ENCODE peak calls at places on chromosomes 5 and 9, in four cellular contexts. G is GM12891, Z is GM12878, Q is K562. T is an unnamed sample.
A peak's percentile ranks its signal among the peaks of the same experiment; 100 is the strongest.

GRCh38 chr9:34589656-34590375 is at the start of gene CNTFR:
- DNase-seq in G (no peak), Z (no peak), Q (peak; percentile 32), T (no peak)

GRCh38 chr5:90134892-90135291 is 274.7 kb downstream of the CETN3 start:
- DNase-seq in G (no peak), Z (no peak), Q (no peak), T (no peak)

GRCh38 chr5:168947212-168947868 is 353.6 kb downstream of the SLIT3 start:
- DNase-seq in G (peak; percentile 51), Z (no peak), Q (peak; percentile 57), T (no peak)

GRCh38 chr9:132077881-132078280 is 1.8 kb downstream of the MED27 start:
- DNase-seq in G (no peak), Z (no peak), Q (no peak), T (no peak)

GRCh38 chr5:11504794-11505193 is 399.5 kb downstream of the CTNND2 start:
- DNase-seq in G (no peak), Z (no peak), Q (no peak), T (no peak)

GRCh38 chr5:23820764-23821471 is 313.5 kb downstream of the PRDM9 start:
- DNase-seq in G (no peak), Z (no peak), Q (peak; percentile 7), T (no peak)

GRCh38 chr9:95381243-95381642 is 63.7 kb upstream of the FANCC start:
- DNase-seq in G (no peak), Z (peak; percentile 11), Q (peak; percentile 47), T (no peak)

GRCh38 chr5:116480894-116481510 is 93.6 kb downstream of the SEMA6A start:
- DNase-seq in G (no peak), Z (no peak), Q (no peak), T (no peak)

GRCh38 chr9:135536166-135536565 is 9.8 kb upstream of the OBP2A start:
- DNase-seq in G (no peak), Z (no peak), Q (no peak), T (no peak)

GRCh38 chr5:95113489-95113888 is 171.4 kb downstream of the MCTP1 start:
- DNase-seq in G (no peak), Z (no peak), Q (no peak), T (peak; percentile 1)

GRCh38 chr5:111134080-111134479 is 41.9 kb downstream of the WDR36 start:
- DNase-seq in G (no peak), Z (no peak), Q (no peak), T (no peak)

GRCh38 chr5:10702040-10702629 is 58.9 kb downstream of the DAP start:
- DNase-seq in G (no peak), Z (no peak), Q (peak; percentile 73), T (no peak)

GRCh38 chr5:30103056-30104020 is 1090.1 kb upstream of the CDH6 start:
- DNase-seq in G (no peak), Z (no peak), Q (no peak), T (no peak)

GRCh38 chr5:96857454-96857853 is 18.8 kb upstream of the ERAP2 start:
- DNase-seq in G (no peak), Z (no peak), Q (no peak), T (no peak)

GRCh38 chr5:55591671-55592070 is 56.9 kb upstream of the PLPP1 start:
- DNase-seq in G (no peak), Z (no peak), Q (no peak), T (no peak)

GRCh38 chr5:157167219-157167621 is 1.2 kb upstream of the GARIN3 start:
- DNase-seq in G (no peak), Z (peak; percentile 16), Q (no peak), T (no peak)

GRCh38 chr5:151036556-151036955 is 16.2 kb downstream of the GPX3 start:
- DNase-seq in G (no peak), Z (no peak), Q (no peak), T (no peak)

GRCh38 chr9:123265833-123266232 is 2.6 kb downstream of the STRBP start:
- DNase-seq in G (no peak), Z (no peak), Q (peak; percentile 62), T (peak; percentile 9)

GRCh38 chr5:93236807-93237421 is 344.1 kb downstream of the NR2F1-AS1 start:
- DNase-seq in G (no peak), Z (no peak), Q (no peak), T (no peak)

DNA sequence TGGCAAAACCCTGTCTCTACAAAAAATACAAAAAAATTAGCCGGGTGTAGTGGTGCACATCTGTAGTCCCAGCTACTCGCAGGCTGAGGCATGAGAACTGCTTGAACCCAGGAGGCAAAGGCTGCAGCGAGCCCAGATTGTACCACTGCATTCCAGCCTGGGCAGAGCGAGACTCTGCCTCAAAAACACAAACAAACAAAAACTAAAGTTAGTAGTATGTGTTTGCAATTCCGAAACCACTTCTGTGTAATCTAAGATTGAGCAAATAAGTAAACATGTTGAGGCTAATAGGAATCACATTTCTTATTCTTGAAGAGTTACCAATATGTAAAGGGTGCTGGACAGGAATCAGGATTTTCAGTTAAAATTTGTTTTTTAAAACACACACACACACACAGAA is 70.0 kb upstream of the SUSD1 start:
- DNase-seq in G (no peak), Z (no peak), Q (no peak), T (no peak)
- TF ChIP-seq SPI1 in G (no peak), Z (no peak), Q (no peak), T (no peak)

GRCh38 chr9:93814561-93814960 is 140.6 kb downstream of the BARX1 start:
- DNase-seq in G (no peak), Z (no peak), Q (no peak), T (no peak)

GRCh38 chr9:93813221-93813620 is 141.9 kb downstream of the BARX1 start:
- DNase-seq in G (no peak), Z (no peak), Q (no peak), T (no peak)

GRCh38 chr9:93813687-93814560 is 141.2 kb downstream of the BARX1 start:
- DNase-seq in G (no peak), Z (no peak), Q (no peak), T (no peak)

GRCh38 chr9:93815135-93815534 is 140.0 kb downstream of the BARX1 start:
- DNase-seq in G (no peak), Z (no peak), Q (no peak), T (no peak)

DNA sequence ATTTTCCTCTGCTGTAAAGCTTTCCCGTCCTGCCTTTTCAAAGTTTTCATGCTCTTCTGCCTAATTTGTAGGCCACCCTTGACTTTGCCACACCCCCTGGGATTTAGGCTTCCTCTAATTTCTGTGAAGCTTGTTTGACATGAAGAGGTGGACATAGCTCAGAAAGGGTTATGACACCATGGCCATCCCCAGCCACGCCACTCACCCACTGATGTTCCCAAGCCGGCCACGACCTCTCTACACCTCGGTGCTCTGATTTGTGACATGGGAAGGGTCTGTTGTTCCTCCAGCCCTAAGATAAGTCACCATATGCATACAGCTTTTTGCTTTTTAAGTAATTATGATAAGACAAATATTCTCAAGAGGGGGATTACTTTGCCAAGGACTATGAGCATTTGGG is 139.5 kb downstream of the BARX1 start:
- DNase-seq in G (no peak), Z (no peak), Q (no peak), T (no peak)
- TF ChIP-seq SPI1 in G (no peak), Z (no peak), Q (no peak), T (no peak)

DNA sequence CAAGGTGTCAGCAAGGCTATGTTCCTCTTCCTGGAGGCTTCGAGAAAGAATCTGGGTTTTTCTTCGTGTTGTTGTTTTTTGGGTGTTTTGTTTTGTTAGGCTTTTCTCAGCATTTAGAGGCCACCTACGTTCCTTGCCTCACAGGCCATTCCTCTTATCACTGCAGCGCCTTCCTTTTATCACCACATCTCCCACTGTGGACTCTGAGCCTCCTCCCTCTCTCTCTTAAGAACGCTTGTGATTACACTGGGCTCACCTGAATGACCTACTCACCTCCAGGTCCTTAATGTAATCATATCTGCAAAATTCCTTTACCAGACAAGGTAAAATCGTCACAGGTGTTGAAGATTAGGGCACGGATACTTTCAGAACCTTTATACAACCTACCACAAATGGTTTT is 340.8 kb downstream of the DTWD2 start:
- DNase-seq in G (no peak), Z (no peak), Q (no peak), T (no peak)
- TF ChIP-seq SPI1 in G (no peak), Z (no peak), Q (no peak), T (no peak)

DNA sequence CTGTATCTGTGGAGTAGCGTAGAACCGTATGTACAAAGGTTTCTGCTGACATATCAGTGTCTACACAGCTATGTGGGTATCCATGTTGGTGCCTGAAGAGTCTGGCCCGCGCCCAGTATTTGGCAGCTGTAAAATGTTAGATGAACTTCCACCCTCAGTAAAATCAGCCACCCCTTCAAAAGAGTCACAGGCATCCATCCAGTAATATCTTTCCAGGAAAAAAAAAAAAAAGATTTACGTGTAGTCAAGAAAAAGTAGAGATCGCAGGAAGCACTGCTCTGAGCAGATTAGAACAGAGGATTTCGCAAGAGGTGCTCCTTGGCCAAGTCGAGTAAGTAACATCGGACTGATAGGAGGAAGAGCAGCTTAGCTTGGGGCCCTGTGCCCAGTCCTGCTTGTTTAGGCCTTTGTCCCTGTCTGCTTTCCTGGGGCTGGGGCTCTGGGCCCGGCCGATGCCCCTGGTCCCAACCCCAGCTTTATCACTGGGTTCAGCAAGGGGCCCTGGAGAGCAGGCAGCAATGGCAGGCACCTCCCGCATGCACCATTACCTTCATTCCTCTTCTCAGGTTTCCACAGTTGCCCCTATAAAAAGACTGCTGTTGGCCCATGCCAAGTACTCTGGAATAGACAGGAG is 21.2 kb downstream of the DAPK1 start:
- DNase-seq in G (no peak), Z (no peak), Q (peak; percentile 76), T (peak; percentile 75)
- TF ChIP-seq SPI1 in G (no peak), Z (no peak), Q (peak; percentile 25), T (no peak)

GRCh38 chr9:2493578-2493977 is 128.0 kb upstream of the VLDLR start:
- DNase-seq in G (no peak), Z (no peak), Q (no peak), T (no peak)
- TF ChIP-seq SPI1 in G (no peak), Z (no peak), Q (no peak), T (no peak)

GRCh38 chr5:3671366-3671765 is 75.7 kb downstream of the IRX1 start:
- DNase-seq in G (no peak), Z (no peak), Q (no peak), T (no peak)
- TF ChIP-seq SPI1 in G (no peak), Z (no peak), Q (no peak), T (no peak)

GRCh38 chr9:121989010-121989409 is 104.1 kb downstream of the TTLL11 start:
- DNase-seq in G (no peak), Z (no peak), Q (peak; percentile 20), T (no peak)
- TF ChIP-seq SPI1 in G (no peak), Z (no peak), Q (no peak), T (no peak)

T was measured in HL-60.